ENCODE peak calls at places on chromosomes 1 and 21, in six cellular contexts. One of them, this sample, is unnamed.
A peak's percentile ranks its signal among the peaks of the same experiment; 100 is the strongest.

GRCh38 chr21:36076878-36077658 is 7.2 kb downstream of the CBR1 start:
- DNase-seq in aorta: no peak
- DNase-seq in kidney: no peak
- DNase-seq in pancreas: no peak
- DNase-seq in CD8-positive, alpha-beta T cell: no peak
- DNase-seq in SK-N-MC: no peak
- DNase-seq in this sample: no peak

GRCh38 chr21:33552999-33553598 is 10.3 kb downstream of the SON start:
- DNase-seq in aorta: no peak
- DNase-seq in kidney: no peak
- DNase-seq in pancreas: no peak
- DNase-seq in CD8-positive, alpha-beta T cell: no peak
- DNase-seq in SK-N-MC: no peak
- DNase-seq in this sample: no peak

GRCh38 chr1:47685763-47686066 is 247.9 kb downstream of the FOXD2 start:
- DNase-seq in aorta: no peak
- DNase-seq in kidney: no peak
- DNase-seq in pancreas: no peak
- DNase-seq in CD8-positive, alpha-beta T cell: no peak
- DNase-seq in SK-N-MC: no peak
- DNase-seq in this sample: no peak

GRCh38 chr1:1179983-1180861 is 6.5 kb downstream of the TTLL10 start:
- DNase-seq in aorta: peak; percentile 36
- DNase-seq in kidney: peak; percentile 71
- DNase-seq in pancreas: peak; percentile 54
- DNase-seq in CD8-positive, alpha-beta T cell: no peak
- DNase-seq in SK-N-MC: no peak
- DNase-seq in this sample: no peak

GRCh38 chr1:21568006-21568746 is 59.0 kb downstream of the ALPL start:
- DNase-seq in aorta: peak; percentile 38
- DNase-seq in kidney: peak; percentile 46
- DNase-seq in pancreas: no peak
- DNase-seq in CD8-positive, alpha-beta T cell: no peak
- DNase-seq in SK-N-MC: no peak
- DNase-seq in this sample: no peak

GRCh38 chr1:4696161-4696745 is 41.8 kb downstream of the AJAP1 start:
- DNase-seq in aorta: no peak
- DNase-seq in kidney: no peak
- DNase-seq in pancreas: no peak
- DNase-seq in CD8-positive, alpha-beta T cell: no peak
- DNase-seq in SK-N-MC: no peak
- DNase-seq in this sample: no peak

GRCh38 chr1:97145321-97145956 is 423.9 kb downstream of the PTBP2 start:
- DNase-seq in aorta: no peak
- DNase-seq in kidney: no peak
- DNase-seq in pancreas: no peak
- DNase-seq in CD8-positive, alpha-beta T cell: no peak
- DNase-seq in SK-N-MC: no peak
- DNase-seq in this sample: no peak

GRCh38 chr1:23736437-23737134 is 6.7 kb upstream of the ELOA start:
- DNase-seq in aorta: no peak
- DNase-seq in kidney: no peak
- DNase-seq in pancreas: no peak
- DNase-seq in CD8-positive, alpha-beta T cell: no peak
- DNase-seq in SK-N-MC: no peak
- DNase-seq in this sample: no peak

GRCh38 chr1:228984107-228984506 is 248.8 kb downstream of the RHOU start:
- DNase-seq in aorta: no peak
- DNase-seq in kidney: no peak
- DNase-seq in pancreas: no peak
- DNase-seq in CD8-positive, alpha-beta T cell: no peak
- DNase-seq in SK-N-MC: no peak
- DNase-seq in this sample: no peak

GRCh38 chr1:47763456-47764171 is 233.6 kb downstream of the TRABD2B start:
- DNase-seq in aorta: peak; percentile 73
- DNase-seq in kidney: peak; percentile 28
- DNase-seq in pancreas: peak; percentile 18
- DNase-seq in CD8-positive, alpha-beta T cell: no peak
- DNase-seq in SK-N-MC: no peak
- DNase-seq in this sample: no peak

GRCh38 chr1:234605983-234606730 is 3.8 kb downstream of the IRF2BP2 start:
- DNase-seq in aorta: no peak
- DNase-seq in kidney: no peak
- DNase-seq in pancreas: no peak
- DNase-seq in CD8-positive, alpha-beta T cell: peak; percentile 29
- DNase-seq in SK-N-MC: no peak
- DNase-seq in this sample: peak; percentile 30

GRCh38 chr1:173204693-173205092 is 2.4 kb downstream of the TNFSF4 start:
- DNase-seq in aorta: no peak
- DNase-seq in kidney: no peak
- DNase-seq in pancreas: no peak
- DNase-seq in CD8-positive, alpha-beta T cell: no peak
- DNase-seq in SK-N-MC: no peak
- DNase-seq in this sample: no peak

GRCh38 chr1:201277441-201277840 is 5.9 kb upstream of the PKP1 start:
- DNase-seq in aorta: no peak
- DNase-seq in kidney: peak; percentile 59
- DNase-seq in pancreas: no peak
- DNase-seq in CD8-positive, alpha-beta T cell: no peak
- DNase-seq in SK-N-MC: no peak
- DNase-seq in this sample: no peak

GRCh38 chr1:65924471-65924870 is 131.8 kb downstream of the PDE4B start:
- DNase-seq in aorta: no peak
- DNase-seq in kidney: no peak
- DNase-seq in pancreas: no peak
- DNase-seq in CD8-positive, alpha-beta T cell: no peak
- DNase-seq in SK-N-MC: no peak
- DNase-seq in this sample: no peak

GRCh38 chr1:23865543-23865930 is 2.6 kb downstream of the FUCA1 start:
- DNase-seq in aorta: peak; percentile 57
- DNase-seq in kidney: no peak
- DNase-seq in pancreas: no peak
- DNase-seq in CD8-positive, alpha-beta T cell: no peak
- DNase-seq in SK-N-MC: no peak
- DNase-seq in this sample: no peak

GRCh38 chr21:37357691-37358090 is 8.9 kb upstream of the DYRK1A start:
- DNase-seq in aorta: no peak
- DNase-seq in kidney: no peak
- DNase-seq in pancreas: no peak
- DNase-seq in CD8-positive, alpha-beta T cell: no peak
- DNase-seq in SK-N-MC: no peak
- DNase-seq in this sample: no peak

GRCh38 chr1:102365074-102365473 is 368.3 kb upstream of the OLFM3 start:
- DNase-seq in aorta: no peak
- DNase-seq in kidney: no peak
- DNase-seq in pancreas: no peak
- DNase-seq in CD8-positive, alpha-beta T cell: no peak
- DNase-seq in SK-N-MC: no peak
- DNase-seq in this sample: no peak

GRCh38 chr1:60740154-60740553 is 342.2 kb upstream of the NFIA start:
- DNase-seq in aorta: no peak
- DNase-seq in kidney: no peak
- DNase-seq in pancreas: no peak
- DNase-seq in CD8-positive, alpha-beta T cell: no peak
- DNase-seq in SK-N-MC: no peak
- DNase-seq in this sample: no peak

GRCh38 chr1:23019851-23020625 is 770 bp downstream of the KDM1A start:
- DNase-seq in aorta: peak; percentile 56
- DNase-seq in kidney: peak; percentile 80
- DNase-seq in pancreas: peak; percentile 71
- DNase-seq in CD8-positive, alpha-beta T cell: peak; percentile 7
- DNase-seq in SK-N-MC: no peak
- DNase-seq in this sample: peak; percentile 6

GRCh38 chr1:30756545-30757195 is 904 bp downstream of the LAPTM5 start:
- DNase-seq in aorta: peak; percentile 87
- DNase-seq in kidney: peak; percentile 75
- DNase-seq in pancreas: no peak
- DNase-seq in CD8-positive, alpha-beta T cell: peak; percentile 55
- DNase-seq in SK-N-MC: no peak
- DNase-seq in this sample: peak; percentile 77

GRCh38 chr1:30755746-30756145 is 1.8 kb downstream of the LAPTM5 start:
- DNase-seq in aorta: no peak
- DNase-seq in kidney: no peak
- DNase-seq in pancreas: no peak
- DNase-seq in CD8-positive, alpha-beta T cell: no peak
- DNase-seq in SK-N-MC: no peak
- DNase-seq in this sample: no peak

GRCh38 chr1:30756206-30756544 is 1.4 kb downstream of the LAPTM5 start:
- DNase-seq in aorta: no peak
- DNase-seq in kidney: no peak
- DNase-seq in pancreas: no peak
- DNase-seq in CD8-positive, alpha-beta T cell: no peak
- DNase-seq in SK-N-MC: no peak
- DNase-seq in this sample: no peak

GRCh38 chr1:30754684-30755171 is 2.8 kb downstream of the LAPTM5 start:
- DNase-seq in aorta: no peak
- DNase-seq in kidney: no peak
- DNase-seq in pancreas: no peak
- DNase-seq in CD8-positive, alpha-beta T cell: no peak
- DNase-seq in SK-N-MC: no peak
- DNase-seq in this sample: no peak

DNA sequence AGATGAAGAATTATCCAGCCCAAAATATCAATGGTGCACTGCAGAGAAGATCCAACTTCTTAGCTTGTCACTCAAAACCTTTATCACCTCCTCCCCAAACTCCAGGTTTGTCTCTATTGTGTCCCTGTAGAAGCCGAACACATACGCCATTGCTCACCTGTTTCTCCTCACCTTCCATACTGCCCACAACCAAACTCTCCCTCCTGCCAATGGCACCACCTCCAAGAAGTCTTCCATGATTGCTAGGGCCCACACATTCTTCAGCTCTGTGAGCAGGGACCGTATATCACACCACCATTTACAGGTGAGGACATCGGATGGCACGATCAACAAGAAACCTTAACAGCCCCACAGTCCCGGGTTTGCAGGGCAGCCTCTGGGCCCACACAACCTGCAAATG is 2.2 kb downstream of the LAPTM5 start:
- DNase-seq in aorta: no peak
- DNase-seq in kidney: no peak
- DNase-seq in pancreas: no peak
- DNase-seq in CD8-positive, alpha-beta T cell: no peak
- DNase-seq in SK-N-MC: no peak
- DNase-seq in this sample: no peak
- H3K27ac ChIP-seq in aorta: no peak overlapping the region
- H3K27ac ChIP-seq in kidney: no peak overlapping the region
- H3K27ac ChIP-seq in pancreas: peak overlapping the region; percentile 4
- H3K27ac ChIP-seq in CD8-positive, alpha-beta T cell: peak overlapping the region; percentile 78
- H3K27ac ChIP-seq in SK-N-MC: no peak overlapping the region
- H3K27ac ChIP-seq in this sample: peak overlapping the region; percentile 97

GRCh38 chr1:2807036-2807435 is 5.5 kb upstream of the TTC34 start:
- DNase-seq in aorta: no peak
- DNase-seq in kidney: peak; percentile 55
- DNase-seq in pancreas: no peak
- DNase-seq in CD8-positive, alpha-beta T cell: no peak
- DNase-seq in SK-N-MC: no peak
- DNase-seq in this sample: no peak

GRCh38 chr1:2803931-2804627 is 2.6 kb upstream of the TTC34 start:
- DNase-seq in aorta: peak; percentile 26
- DNase-seq in kidney: peak; percentile 60
- DNase-seq in pancreas: peak; percentile 44
- DNase-seq in CD8-positive, alpha-beta T cell: no peak
- DNase-seq in SK-N-MC: no peak
- DNase-seq in this sample: no peak

GRCh38 chr1:2803086-2803930 is 1.8 kb upstream of the TTC34 start:
- DNase-seq in aorta: peak; percentile 38
- DNase-seq in kidney: peak; percentile 64
- DNase-seq in pancreas: peak; percentile 41
- DNase-seq in CD8-positive, alpha-beta T cell: no peak
- DNase-seq in SK-N-MC: no peak
- DNase-seq in this sample: no peak

GRCh38 chr1:2805801-2806430 is 4.4 kb upstream of the TTC34 start:
- DNase-seq in aorta: peak; percentile 33
- DNase-seq in kidney: peak; percentile 56
- DNase-seq in pancreas: peak; percentile 55
- DNase-seq in CD8-positive, alpha-beta T cell: no peak
- DNase-seq in SK-N-MC: no peak
- DNase-seq in this sample: no peak

GRCh38 chr1:2804628-2805351 is 3.3 kb upstream of the TTC34 start:
- DNase-seq in aorta: peak; percentile 35
- DNase-seq in kidney: peak; percentile 66
- DNase-seq in pancreas: peak; percentile 44
- DNase-seq in CD8-positive, alpha-beta T cell: no peak
- DNase-seq in SK-N-MC: no peak
- DNase-seq in this sample: no peak
- H3K9me3 ChIP-seq in aorta: no peaks in the 10 kb centered on the region
- H3K9me3 ChIP-seq in kidney: no peaks in the 10 kb centered on the region
- H3K9me3 ChIP-seq in pancreas: no peaks in the 10 kb centered on the region
- H3K9me3 ChIP-seq in CD8-positive, alpha-beta T cell: no peaks in the 10 kb centered on the region
- H3K9me3 ChIP-seq in SK-N-MC: no peaks in the 10 kb centered on the region
- H3K9me3 ChIP-seq in this sample: no peaks in the 10 kb centered on the region

DNA sequence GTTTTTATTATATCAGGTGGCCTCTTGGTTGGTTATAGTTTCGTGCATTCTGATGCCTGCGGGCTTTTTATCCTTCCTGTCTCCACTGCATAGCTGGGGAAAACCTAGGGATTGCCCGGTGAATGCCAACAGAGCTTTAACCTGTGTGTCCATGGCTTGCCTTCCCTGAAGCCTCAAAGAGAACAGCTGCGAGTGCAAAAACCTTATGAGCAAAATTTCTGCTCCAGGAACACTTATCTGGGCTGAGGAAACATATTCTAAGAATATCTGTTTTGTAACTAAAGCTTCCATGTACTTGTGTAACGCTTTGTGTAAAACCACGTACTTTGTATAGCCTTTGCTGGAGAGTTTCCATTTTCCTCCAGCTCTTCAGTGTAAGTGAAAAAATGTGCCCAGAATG is 7.2 kb downstream of the CNST start:
- DNase-seq in aorta: no peak
- DNase-seq in kidney: no peak
- DNase-seq in pancreas: no peak
- DNase-seq in CD8-positive, alpha-beta T cell: no peak
- DNase-seq in SK-N-MC: no peak
- DNase-seq in this sample: no peak
- H3K27ac ChIP-seq in aorta: no peak overlapping the region
- H3K27ac ChIP-seq in kidney: no peak overlapping the region
- H3K27ac ChIP-seq in pancreas: no peak overlapping the region
- H3K27ac ChIP-seq in CD8-positive, alpha-beta T cell: no peak overlapping the region
- H3K27ac ChIP-seq in SK-N-MC: peak overlapping the region; percentile 78
- H3K27ac ChIP-seq in this sample: no peak overlapping the region

GRCh38 chr1:29563092-29563491 is 326.8 kb downstream of the PTPRU start:
- DNase-seq in aorta: no peak
- DNase-seq in kidney: no peak
- DNase-seq in pancreas: no peak
- DNase-seq in CD8-positive, alpha-beta T cell: no peak
- DNase-seq in SK-N-MC: no peak
- DNase-seq in this sample: no peak

GRCh38 chr1:29563571-29563970 is 327.2 kb downstream of the PTPRU start:
- DNase-seq in aorta: no peak
- DNase-seq in kidney: no peak
- DNase-seq in pancreas: no peak
- DNase-seq in CD8-positive, alpha-beta T cell: no peak
- DNase-seq in SK-N-MC: no peak
- DNase-seq in this sample: no peak

GRCh38 chr1:29569971-29570634 is 333.8 kb downstream of the PTPRU start:
- DNase-seq in aorta: no peak
- DNase-seq in kidney: peak; percentile 88
- DNase-seq in pancreas: peak; percentile 19
- DNase-seq in CD8-positive, alpha-beta T cell: no peak
- DNase-seq in SK-N-MC: no peak
- DNase-seq in this sample: no peak

GRCh38 chr1:29567257-29567656 is 330.9 kb downstream of the PTPRU start:
- DNase-seq in aorta: no peak
- DNase-seq in kidney: no peak
- DNase-seq in pancreas: no peak
- DNase-seq in CD8-positive, alpha-beta T cell: no peak
- DNase-seq in SK-N-MC: no peak
- DNase-seq in this sample: no peak

GRCh38 chr1:29565490-29565889 is 329.2 kb downstream of the PTPRU start:
- DNase-seq in aorta: no peak
- DNase-seq in kidney: no peak
- DNase-seq in pancreas: no peak
- DNase-seq in CD8-positive, alpha-beta T cell: no peak
- DNase-seq in SK-N-MC: no peak
- DNase-seq in this sample: no peak
- H3K9me3 ChIP-seq in aorta: peaks cover 17% of the 10 kb centered on the region
- H3K9me3 ChIP-seq in kidney: peaks cover 32% of the 10 kb centered on the region
- H3K9me3 ChIP-seq in pancreas: no peaks in the 10 kb centered on the region
- H3K9me3 ChIP-seq in CD8-positive, alpha-beta T cell: peaks cover 15% of the 10 kb centered on the region
- H3K9me3 ChIP-seq in SK-N-MC: no peaks in the 10 kb centered on the region
- H3K9me3 ChIP-seq in this sample: peaks cover 57% of the 10 kb centered on the region